ENCODE peak calls at places on chromosomes 12 and 14, in five cellular contexts. K is stomach; J is T-helper 2 cell; A is activated CD8-positive, alpha-beta memory T cell treated with anti-CD3 and anti-CD28 coated beads for 4 hours; X is heart left ventricle. I is an unnamed sample.

GRCh38 chr14:21092147-21093011 is 6.1 kb downstream of the ZNF219 start:
- DNase-seq in J (peak), A (peak), K (peak), X (peak), I (peak)

GRCh38 chr12:106282457-106283097 is 20.0 kb upstream of the TCP11L2 start:
- DNase-seq in X (peak), A (no peak), J (no peak), K (peak), I (peak)

GRCh38 chr12:21697829-21698630 is 40.4 kb upstream of the LDHB start:
- DNase-seq in X (no peak), K (no peak), J (no peak), A (no peak), I (no peak)

GRCh38 chr14:100850841-100851585 is 25.1 kb downstream of the MEG3 start:
- DNase-seq in J (peak), X (peak), A (peak), K (peak), I (peak)

GRCh38 chr14:75634848-75635247 is 25.8 kb downstream of the ERG28 start:
- DNase-seq in K (no peak), X (no peak), J (no peak), A (no peak), I (no peak)

GRCh38 chr12:12442548-12443071 is 85.7 kb downstream of the BORCS5 start:
- DNase-seq in X (no peak), A (no peak), K (no peak), J (no peak), I (no peak)

GRCh38 chr12:3332190-3332589 is 158.8 kb upstream of the PRMT8 start:
- DNase-seq in A (no peak), X (no peak), J (no peak), K (no peak), I (no peak)

GRCh38 chr14:86858043-86858442 is 1134.9 kb downstream of the GALC start:
- DNase-seq in X (no peak), J (no peak), K (no peak), A (no peak), I (no peak)

GRCh38 chr12:123149088-123149827 is 1.6 kb downstream of the PITPNM2 start:
- DNase-seq in J (no peak), K (no peak), X (no peak), A (no peak), I (no peak)

GRCh38 chr12:131831635-131832041 is 3.4 kb downstream of the MMP17 start:
- DNase-seq in A (no peak), X (peak), K (no peak), J (no peak), I (no peak)

GRCh38 chr12:68831272-68831671 is 23.3 kb downstream of the MDM2 start:
- DNase-seq in X (no peak), A (no peak), J (no peak), K (no peak), I (no peak)